ENCODE peak calls at places on chromosomes 2 and 18, in ten cellular contexts. G, A, W, Y, H, I, U, R, D and X are unnamed samples.

GRCh38 chr2:10829304-10829703 is 16.7 kb upstream of the PDIA6 start:
- DNase-seq in G (no peak), A (no peak), W (no peak), Y (no peak), H (no peak), I (no peak), U (no peak), R (no peak), D (no peak), X (no peak)

GRCh38 chr2:98715812-98716451 is 15.0 kb downstream of the MGAT4A start:
- DNase-seq in G (no peak), A (no peak), W (no peak), Y (no peak), H (no peak), I (no peak), U (no peak), R (no peak), D (no peak), X (no peak)

GRCh38 chr18:46663539-46663938 is 6.5 kb upstream of the LOXHD1 start:
- DNase-seq in G (no peak), A (no peak), W (no peak), Y (no peak), H (no peak), I (no peak), U (no peak), R (no peak), D (no peak), X (no peak)

GRCh38 chr2:9658972-9659371 is 28.2 kb upstream of the YWHAQ start:
- DNase-seq in G (peak), A (no peak), W (no peak), Y (peak), H (peak), I (no peak), U (peak), R (peak), D (no peak), X (no peak)

GRCh38 chr2:128092656-128093055 is 1.7 kb downstream of the UGGT1 start:
- DNase-seq in G (no peak), A (no peak), W (no peak), Y (no peak), H (no peak), I (no peak), U (no peak), R (no peak), D (no peak), X (no peak)

GRCh38 chr18:31101148-31102019 is 837 bp downstream of the DSC2 start:
- DNase-seq in G (no peak), A (peak), W (no peak), Y (no peak), H (peak), I (peak), U (peak), R (peak), D (peak), X (peak)

GRCh38 chr2:25367296-25367695 is 25.6 kb upstream of the DNMT3A start:
- DNase-seq in G (no peak), A (no peak), W (no peak), Y (no peak), H (no peak), I (no peak), U (no peak), R (no peak), D (no peak), X (no peak)

GRCh38 chr18:30675493-30675892 is 367.0 kb downstream of the DSC3 start:
- DNase-seq in G (no peak), A (no peak), W (no peak), Y (no peak), H (no peak), I (no peak), U (no peak), R (no peak), D (no peak), X (no peak)

GRCh38 chr18:12426924-12427323 is 19.2 kb downstream of the PRELID3A start:
- DNase-seq in G (no peak), A (no peak), W (no peak), Y (no peak), H (no peak), I (no peak), U (no peak), R (no peak), D (no peak), X (no peak)

GRCh38 chr2:74374509-74375205 is 5.5 kb downstream of the DCTN1 start:
- DNase-seq in G (peak), A (peak), W (no peak), Y (peak), H (peak), I (no peak), U (peak), R (peak), D (peak), X (no peak)

GRCh38 chr2:232863996-232864395 is 6.1 kb upstream of the SNORC start:
- DNase-seq in G (no peak), A (no peak), W (no peak), Y (no peak), H (no peak), I (no peak), U (no peak), R (no peak), D (no peak), X (no peak)

GRCh38 chr2:71668326-71669057 is 215.1 kb downstream of the DYSF start:
- DNase-seq in G (no peak), A (no peak), W (no peak), Y (no peak), H (no peak), I (peak), U (no peak), R (no peak), D (no peak), X (peak)

GRCh38 chr2:68726608-68727367 is 7.8 kb upstream of the ARHGAP25 start:
- DNase-seq in G (no peak), A (no peak), W (peak), Y (no peak), H (no peak), I (no peak), U (no peak), R (no peak), D (peak), X (no peak)

GRCh38 chr2:215874418-215874817 is 138.9 kb downstream of the MREG start:
- DNase-seq in G (no peak), A (no peak), W (no peak), Y (no peak), H (peak), I (no peak), U (no peak), R (no peak), D (no peak), X (no peak)

GRCh38 chr2:147460140-147460539 is 384.7 kb upstream of the ACVR2A start:
- DNase-seq in G (no peak), A (no peak), W (no peak), Y (no peak), H (peak), I (no peak), U (no peak), R (peak), D (no peak), X (no peak)

GRCh38 chr2:152106464-152106863 is 7.6 kb upstream of the CACNB4 start:
- DNase-seq in G (no peak), A (no peak), W (no peak), Y (no peak), H (no peak), I (no peak), U (no peak), R (no peak), D (no peak), X (no peak)

GRCh38 chr2:47056875-47057731 is 98.0 kb downstream of the STPG4 start:
- DNase-seq in G (no peak), A (no peak), W (no peak), Y (no peak), H (peak), I (no peak), U (no peak), R (peak), D (no peak), X (no peak)

GRCh38 chr2:182868049-182868422 is 1.6 kb upstream of the FRZB start:
- DNase-seq in G (no peak), A (peak), W (no peak), Y (no peak), H (no peak), I (no peak), U (no peak), R (no peak), D (no peak), X (no peak)

GRCh38 chr2:23757686-23758433 is 169.1 kb downstream of the ATAD2B start:
- DNase-seq in G (peak), A (no peak), W (no peak), Y (peak), H (peak), I (no peak), U (peak), R (peak), D (no peak), X (no peak)

GRCh38 chr18:13823707-13824395 is at the start of gene MC5R:
- DNase-seq in G (peak), A (peak), W (no peak), Y (no peak), H (peak), I (peak), U (peak), R (peak), D (peak), X (no peak)

GRCh38 chr2:193695367-193695766 is 1500.6 kb upstream of the TMEFF2 start:
- DNase-seq in G (peak), A (peak), W (no peak), Y (no peak), H (peak), I (no peak), U (peak), R (peak), D (no peak), X (no peak)

GRCh38 chr2:105880637-105881036 is 135.9 kb downstream of the NCK2 start:
- DNase-seq in G (no peak), A (no peak), W (no peak), Y (no peak), H (no peak), I (no peak), U (no peak), R (no peak), D (no peak), X (peak)

DNA sequence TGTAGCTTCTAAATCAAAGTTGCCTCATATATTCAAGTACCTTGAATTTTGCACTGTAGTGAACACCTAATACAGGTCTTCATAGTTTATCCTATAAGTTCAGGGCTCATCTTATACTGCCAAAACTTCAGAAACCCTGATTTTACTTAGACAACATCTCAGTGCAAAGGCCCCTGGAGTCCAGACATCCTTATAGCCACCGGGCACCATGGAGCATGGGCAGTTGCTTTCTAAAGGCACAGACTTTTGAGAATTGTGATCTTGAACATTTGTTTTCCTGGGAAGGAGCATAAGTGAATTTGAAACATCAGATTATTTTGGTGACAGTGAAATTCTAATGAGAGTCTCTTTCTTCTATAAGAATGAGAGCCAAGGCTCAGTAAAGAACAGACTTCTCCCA is 292.3 kb downstream of the CYRIA start:
- DNase-seq in G (no peak), A (no peak), W (no peak), Y (no peak), H (no peak), I (no peak), U (no peak), R (no peak), D (no peak), X (no peak)
- H3K4me3 ChIP-seq in G (no peak), A (no peak), W (no peak), Y (no peak), H (no peak), I (no peak), U (no peak), R (no peak), D (no peak), X (no peak)

GRCh38 chr2:144099340-144099739 is 420.6 kb downstream of the ZEB2 start:
- DNase-seq in G (no peak), A (no peak), W (no peak), Y (no peak), H (no peak), I (no peak), U (no peak), R (no peak), D (no peak), X (no peak)

GRCh38 chr2:144096531-144096930 is 423.4 kb downstream of the ZEB2 start:
- DNase-seq in G (no peak), A (no peak), W (no peak), Y (peak), H (peak), I (no peak), U (no peak), R (no peak), D (no peak), X (no peak)

GRCh38 chr2:144102386-144102785 is 417.5 kb downstream of the ZEB2 start:
- DNase-seq in G (no peak), A (no peak), W (no peak), Y (no peak), H (no peak), I (no peak), U (no peak), R (no peak), D (no peak), X (no peak)

GRCh38 chr2:144097440-144098225 is 422.3 kb downstream of the ZEB2 start:
- DNase-seq in G (no peak), A (peak), W (no peak), Y (no peak), H (no peak), I (no peak), U (no peak), R (no peak), D (no peak), X (no peak)

DNA sequence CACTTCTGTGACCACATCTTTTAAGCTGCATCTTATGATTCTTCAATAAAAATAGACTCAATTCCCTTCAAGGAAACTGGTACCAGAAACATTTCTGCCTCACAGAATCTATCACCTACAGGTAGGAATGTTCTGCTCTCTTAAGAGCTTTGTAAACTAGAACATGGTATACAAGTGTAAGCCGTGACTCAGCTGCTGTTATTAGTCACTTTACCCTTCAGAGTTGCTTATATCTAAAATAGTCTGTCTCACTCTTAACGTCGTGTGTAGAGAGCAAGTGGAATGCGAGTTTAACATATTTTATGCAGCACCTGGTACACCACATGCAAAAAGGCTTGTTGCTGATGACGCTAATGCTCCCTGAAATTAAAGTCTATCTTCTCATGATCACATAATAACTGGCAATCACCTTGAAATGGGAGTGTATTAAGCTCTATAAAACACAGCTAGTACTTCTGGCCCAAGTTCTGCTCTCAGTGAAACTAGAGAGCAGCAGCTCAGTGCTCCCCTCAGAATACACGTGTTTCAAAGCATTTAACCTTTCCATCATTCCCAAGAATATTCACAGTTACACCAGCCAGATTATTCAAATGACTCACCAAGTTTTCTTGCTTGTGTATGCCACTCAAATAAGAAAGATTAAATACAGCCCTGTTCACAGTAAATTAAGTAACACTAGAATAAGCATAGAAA is 420.0 kb downstream of the ZEB2 start:
- DNase-seq in G (peak), A (no peak), W (no peak), Y (peak), H (peak), I (no peak), U (peak), R (peak), D (no peak), X (no peak)
- TF ChIP-seq CTCF in G (peak), A (no peak), W (no peak), Y (peak), H (peak), I (no peak), U (no peak), R (peak), D (no peak), X (no peak)

GRCh38 chr18:48996901-48997463 is 46.2 kb upstream of the SMAD7 start:
- DNase-seq in G (peak), A (no peak), W (no peak), Y (no peak), H (peak), I (no peak), U (peak), R (peak), D (no peak), X (no peak)

GRCh38 chr18:48999569-48999968 is 48.8 kb upstream of the SMAD7 start:
- DNase-seq in G (no peak), A (no peak), W (no peak), Y (no peak), H (no peak), I (no peak), U (no peak), R (no peak), D (no peak), X (no peak)

GRCh38 chr18:48997681-48997984 is 46.9 kb upstream of the SMAD7 start:
- DNase-seq in G (no peak), A (no peak), W (no peak), Y (no peak), H (no peak), I (no peak), U (no peak), R (no peak), D (no peak), X (no peak)

GRCh38 chr18:48996041-48996440 is 45.3 kb upstream of the SMAD7 start:
- DNase-seq in G (no peak), A (no peak), W (no peak), Y (no peak), H (no peak), I (no peak), U (no peak), R (no peak), D (no peak), X (no peak)

DNA sequence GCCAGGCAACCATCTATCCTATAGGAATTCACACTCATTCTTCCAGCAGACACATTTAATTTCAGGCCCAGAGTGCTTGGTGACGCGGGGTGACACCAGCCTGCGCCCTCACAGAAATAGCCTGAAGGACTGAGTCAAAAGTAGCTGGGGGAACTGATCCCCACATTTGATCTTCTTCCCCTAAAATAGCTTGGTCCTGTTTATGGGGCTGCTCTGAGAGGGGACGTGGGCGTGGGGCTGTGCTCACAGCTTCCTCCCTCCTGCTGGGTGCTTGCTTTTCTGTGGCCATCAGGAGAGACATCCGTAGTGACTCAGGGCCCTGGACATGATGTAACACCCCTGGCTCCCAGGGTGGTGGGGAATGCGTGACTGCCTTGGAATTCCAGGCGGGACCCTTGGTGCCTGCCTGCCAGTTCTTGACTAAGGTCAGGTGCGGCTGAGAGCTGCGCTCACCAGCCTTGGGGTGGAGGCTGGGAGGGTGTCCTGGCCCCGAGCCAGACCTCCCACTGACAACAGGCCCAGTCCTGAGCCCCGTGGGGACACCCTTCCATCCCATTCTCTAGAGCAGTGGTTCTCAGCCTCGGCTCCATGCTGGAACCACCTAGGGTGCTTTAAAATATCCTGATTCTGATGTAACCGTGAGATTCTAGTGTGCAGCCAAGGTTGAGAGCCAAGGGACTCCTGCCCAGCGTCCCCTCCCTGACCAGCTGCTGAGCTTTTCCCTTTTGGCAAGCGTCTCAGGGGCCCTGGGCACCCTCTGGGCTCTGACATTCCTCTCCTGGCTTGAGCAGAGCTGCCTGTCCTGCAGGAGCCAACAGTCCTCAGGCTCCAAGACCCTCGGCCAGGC is 47.4 kb upstream of the SMAD7 start:
- DNase-seq in G (peak), A (peak), W (no peak), Y (peak), H (peak), I (peak), U (peak), R (peak), D (no peak), X (peak)
- H3K4me3 ChIP-seq in G (no peak), A (no peak), W (no peak), Y (no peak), H (no peak), I (no peak), U (no peak), R (no peak), D (no peak), X (peak)

GRCh38 chr18:36649205-36649604 is 179.6 kb downstream of the TPGS2 start:
- DNase-seq in G (no peak), A (no peak), W (no peak), Y (no peak), H (no peak), I (no peak), U (no peak), R (no peak), D (no peak), X (no peak)
- TF ChIP-seq CTCF in G (no peak), A (no peak), W (peak), Y (no peak), H (no peak), I (no peak), U (no peak), R (no peak), D (no peak), X (no peak)

DNA sequence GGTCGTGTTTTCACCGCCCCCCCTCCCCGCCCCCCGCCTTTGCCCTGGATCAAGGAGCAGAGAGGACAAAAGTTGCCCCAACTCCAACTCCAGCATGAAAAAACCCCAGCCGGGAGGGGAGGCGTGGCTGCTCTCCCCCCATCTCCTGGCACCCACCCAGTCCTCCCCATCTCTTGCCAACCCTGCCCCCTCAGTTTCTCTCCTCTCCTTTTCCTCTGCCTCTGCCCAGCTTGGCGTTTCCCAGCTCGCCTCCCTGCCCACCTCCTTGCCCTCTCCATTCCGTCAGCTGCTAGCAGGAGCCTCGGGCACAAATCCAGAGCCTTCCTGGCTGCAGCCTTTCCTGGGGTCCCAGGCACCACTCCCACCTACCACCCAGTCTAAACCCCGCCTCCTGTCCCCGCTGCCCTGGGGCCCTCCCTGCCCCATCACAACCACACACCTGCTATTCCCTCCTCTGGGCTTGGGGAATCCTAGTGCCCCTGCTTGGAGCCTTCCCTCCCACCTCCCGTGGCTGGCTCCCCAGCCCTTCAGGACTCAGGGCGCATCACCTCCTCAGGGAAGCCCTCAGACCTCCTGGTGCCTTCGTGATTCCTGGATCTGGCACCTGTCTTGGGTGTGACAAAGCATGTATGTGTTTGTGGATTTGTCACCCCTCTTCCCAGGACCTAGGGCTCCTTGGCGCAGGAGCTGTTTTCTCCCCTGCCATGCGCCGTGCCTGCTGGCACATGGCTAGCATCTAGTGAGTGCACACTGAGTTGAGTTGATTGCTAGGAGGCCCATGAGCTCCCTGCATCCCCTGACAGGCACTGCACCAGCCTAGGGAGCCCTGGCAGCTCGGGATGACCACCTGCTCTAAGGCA is 209.1 kb downstream of the TFCP2L1 start:
- DNase-seq in G (no peak), A (peak), W (no peak), Y (no peak), H (no peak), I (no peak), U (no peak), R (peak), D (no peak), X (no peak)
- H3K4me3 ChIP-seq in G (peak), A (peak), W (no peak), Y (peak), H (no peak), I (no peak), U (no peak), R (peak), D (no peak), X (no peak)